ENCODE peak calls at places on chromosomes 16 and 17, in ten cellular contexts. U is NCI-H146, B is right lobe of liver, K is IMR-90, V is GM20000, C is left cardiac atrium, O is Panc1, F is memory B cell, D is A673, L is GM13976. I is an unnamed sample.

GRCh38 chr17:17774009-17774881 is 62.5 kb downstream of the SREBF1 start:
- DNase-seq in C (no peak), K (peak), B (no peak), O (no peak), F (no peak), V (no peak), L (no peak), D (no peak), U (no peak), I (no peak)

GRCh38 chr16:80231888-80232287 is 308.9 kb upstream of the DYNLRB2 start:
- DNase-seq in U (no peak), O (no peak), L (peak), V (peak), F (no peak), D (no peak), B (no peak), K (peak), C (no peak), I (peak)

GRCh38 chr17:48444531-48445247 is 14.7 kb upstream of the SKAP1 start:
- DNase-seq in O (no peak), L (no peak), B (no peak), F (no peak), U (no peak), V (no peak), C (no peak), K (no peak), D (peak), I (no peak)

GRCh38 chr17:50763716-50764450 is 3.4 kb downstream of the ANKRD40CL start:
- DNase-seq in C (no peak), D (peak), U (peak), O (no peak), V (no peak), B (no peak), K (no peak), F (no peak), L (no peak), I (no peak)

GRCh38 chr17:74442670-74443515 is 11.0 kb downstream of the GPRC5C start:
- DNase-seq in O (no peak), C (peak), K (no peak), D (no peak), F (peak), L (peak), B (peak), V (peak), U (peak), I (no peak)

GRCh38 chr17:32596206-32596605 is 109.4 kb downstream of the CDK5R1 start:
- DNase-seq in C (no peak), D (no peak), V (no peak), U (no peak), K (no peak), O (no peak), B (no peak), F (no peak), L (no peak), I (no peak)

GRCh38 chr16:57981636-57982035 is 10.7 kb upstream of the CNGB1 start:
- DNase-seq in O (no peak), C (no peak), V (no peak), F (no peak), U (no peak), L (no peak), B (no peak), K (no peak), D (no peak), I (no peak)

GRCh38 chr16:71916397-71916920 is 21.1 kb downstream of the IST1 start:
- DNase-seq in C (no peak), K (peak), L (no peak), F (no peak), V (no peak), D (no peak), O (no peak), B (no peak), U (no peak), I (no peak)

GRCh38 chr17:75774988-75775668 is 9.5 kb upstream of the UNK start:
- DNase-seq in D (no peak), K (peak), L (no peak), F (no peak), C (no peak), U (no peak), V (no peak), O (no peak), B (peak), I (no peak)

GRCh38 chr17:63752707-63753106 is 11.1 kb upstream of the STRADA start:
- DNase-seq in D (no peak), B (no peak), V (no peak), L (no peak), O (no peak), K (no peak), F (no peak), C (no peak), U (no peak), I (no peak)

GRCh38 chr16:89115216-89115949 is 21.7 kb downstream of the ACSF3 start:
- DNase-seq in K (no peak), C (peak), U (no peak), D (no peak), V (peak), B (peak), O (no peak), F (peak), L (peak), I (peak)

GRCh38 chr16:72905581-72905980 is 142.3 kb downstream of the ZFHX3 start:
- DNase-seq in L (no peak), U (no peak), B (no peak), K (peak), V (no peak), C (no peak), O (no peak), D (no peak), F (no peak), I (no peak)

GRCh38 chr17:57868775-57869598 is 19.1 kb upstream of the MRPS23 start:
- DNase-seq in C (no peak), B (no peak), K (no peak), L (no peak), F (no peak), O (no peak), U (no peak), D (no peak), V (no peak), I (no peak)

GRCh38 chr17:61468263-61468907 is 16.2 kb downstream of the TBX4 start:
- DNase-seq in U (no peak), O (no peak), F (no peak), V (no peak), C (no peak), D (no peak), B (no peak), K (peak), L (no peak), I (no peak)

GRCh38 chr17:47724705-47725104 is 8.3 kb upstream of the TBX21 start:
- DNase-seq in C (no peak), U (no peak), O (no peak), L (no peak), B (no peak), F (no peak), D (no peak), V (no peak), K (no peak), I (no peak)

GRCh38 chr17:10192963-10193362 is 5.4 kb downstream of the GAS7 start:
- DNase-seq in O (no peak), L (no peak), D (no peak), U (no peak), V (no peak), C (no peak), F (no peak), K (peak), B (no peak), I (no peak)

GRCh38 chr17:63435681-63436522 is 10.2 kb downstream of the CYB561 start:
- DNase-seq in B (peak), F (peak), U (peak), C (no peak), O (no peak), L (no peak), D (no peak), K (no peak), V (peak), I (no peak)

GRCh38 chr17:80117491-80118401 is 16.4 kb downstream of the GAA start:
- DNase-seq in D (no peak), K (no peak), B (no peak), F (no peak), U (no peak), L (peak), O (no peak), C (no peak), V (no peak), I (no peak)

GRCh38 chr17:58136669-58137279 is 11.4 kb upstream of the OR4D1 start:
- DNase-seq in K (no peak), C (no peak), B (no peak), O (no peak), D (peak), U (peak), F (no peak), L (no peak), V (no peak), I (no peak)

GRCh38 chr17:31857920-31858646 is 961 bp downstream of the COPRS start:
- DNase-seq in V (no peak), L (no peak), B (no peak), F (no peak), C (no peak), K (no peak), D (no peak), O (no peak), U (peak), I (no peak)

GRCh38 chr17:17682293-17682736 is 1.1 kb downstream of the RAI1 start:
- DNase-seq in B (peak), U (peak), O (no peak), D (no peak), V (peak), L (peak), K (no peak), C (peak), F (peak), I (no peak)

GRCh38 chr17:64992325-64992802 is 64.2 kb downstream of the GNA13 start:
- DNase-seq in C (no peak), V (no peak), F (no peak), O (peak), L (no peak), B (no peak), D (no peak), K (peak), U (no peak), I (no peak)

GRCh38 chr17:9668532-9668931 is 23.2 kb downstream of the USP43 start:
- DNase-seq in K (no peak), B (no peak), C (no peak), F (no peak), U (no peak), L (no peak), V (no peak), D (peak), O (no peak), I (no peak)

GRCh38 chr16:89922884-89923639 is at the start of gene TUBB3:
- DNase-seq in B (no peak), U (peak), V (peak), K (peak), C (peak), O (no peak), L (peak), D (peak), F (no peak), I (no peak)

GRCh38 chr16:30846649-30847402 is 47.1 kb downstream of the BCL7C start:
- DNase-seq in D (no peak), L (no peak), B (no peak), O (no peak), C (no peak), F (no peak), V (no peak), U (no peak), K (no peak), I (no peak)